ENCODE peak calls at places on chromosomes 4 and X, in five cellular contexts. J is NB4, P is ovary, R is tibial nerve, Y is right lobe of liver. Z is an unnamed sample.

GRCh38 chr4:94237271-94237670 is 29.6 kb downstream of the SMARCAD1 start:
- DNase-seq in J (no peak), P (no peak), R (no peak), Y (no peak), Z (no peak)

GRCh38 chr4:42150653-42151567 is 1.5 kb downstream of the BEND4 start:
- DNase-seq in J (no peak), P (no peak), R (no peak), Y (no peak), Z (no peak)

GRCh38 chr4:142778908-142779307 is 67.2 kb downstream of the INPP4B start:
- DNase-seq in J (no peak), P (no peak), R (no peak), Y (no peak), Z (no peak)

GRCh38 chrX:87518504-87518903 is 902 bp downstream of the KLHL4 start:
- DNase-seq in J (no peak), P (no peak), R (no peak), Y (no peak), Z (no peak)

GRCh38 chrX:40266490-40267333 is 169.0 kb upstream of the BCOR start:
- DNase-seq in J (peak; percentile 82), P (peak; percentile 61), R (peak; percentile 29), Y (peak; percentile 77), Z (peak; percentile 66)

GRCh38 chr4:121308328-121308663 is 72.5 kb downstream of the QRFPR start:
- DNase-seq in J (peak; percentile 58), P (no peak), R (no peak), Y (no peak), Z (no peak)

GRCh38 chr4:106659386-106659785 is 290.8 kb upstream of the GIMD1 start:
- DNase-seq in J (peak; percentile 84), P (no peak), R (no peak), Y (no peak), Z (no peak)

GRCh38 chr4:142396279-142396678 is 449.8 kb downstream of the INPP4B start:
- DNase-seq in J (no peak), P (no peak), R (no peak), Y (no peak), Z (no peak)

GRCh38 chr4:155494037-155494718 is 117.4 kb upstream of the MAP9 start:
- DNase-seq in J (no peak), P (no peak), R (no peak), Y (no peak), Z (no peak)

GRCh38 chrX:119417842-119418241 is 18.7 kb downstream of the SLC25A43 start:
- DNase-seq in J (peak; percentile 40), P (no peak), R (no peak), Y (no peak), Z (no peak)
- TF ChIP-seq CTCF in J (peak; percentile 33), P (no peak), R (no peak), Y (peak; percentile 61), Z (no peak)

GRCh38 chrX:106802063-106802387 is 448 bp upstream of the TBC1D8B start:
- DNase-seq in J (no peak), P (no peak), R (no peak), Y (no peak), Z (no peak)

GRCh38 chrX:106802388-106803275 is at the start of gene TBC1D8B:
- DNase-seq in J (peak; percentile 4), P (peak; percentile 80), R (peak; percentile 71), Y (peak; percentile 86), Z (peak; percentile 82)
- TF ChIP-seq POLR2A in J (no peak), P (peak; percentile 51), R (peak; percentile 3), Y (no peak), Z (peak; percentile 89)

GRCh38 chrX:107537815-107538214 is 88.4 kb downstream of the FRMPD3 start:
- DNase-seq in J (peak; percentile 59), P (no peak), R (peak; percentile 37), Y (peak; percentile 44), Z (peak; percentile 37)

GRCh38 chrX:107547621-107548020 is 80.7 kb upstream of the PRPS1 start:
- DNase-seq in J (no peak), P (no peak), R (no peak), Y (no peak), Z (no peak)

GRCh38 chrX:107541244-107541643 is 87.1 kb upstream of the PRPS1 start:
- DNase-seq in J (no peak), P (no peak), R (no peak), Y (no peak), Z (no peak)

DNA sequence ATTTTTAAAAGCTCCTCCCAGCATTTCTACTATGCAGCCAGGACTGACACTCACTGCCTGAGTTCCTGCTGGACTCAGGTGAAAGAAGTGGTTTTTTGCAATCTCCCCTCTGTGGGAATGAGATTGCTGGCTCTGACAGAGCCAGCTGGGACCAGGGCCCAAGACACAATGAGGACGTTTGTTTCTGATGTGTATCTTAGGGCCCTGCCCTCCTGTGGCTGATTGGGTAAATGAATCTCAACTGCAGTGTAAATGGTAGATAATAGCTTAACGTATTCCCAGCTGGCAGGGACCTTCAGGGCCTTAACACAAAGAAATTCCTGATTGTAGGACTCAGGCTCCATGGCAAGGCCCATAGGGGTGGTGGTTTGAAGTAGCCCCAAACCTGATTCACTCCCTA is 85.8 kb upstream of the PRPS1 start:
- DNase-seq in J (peak; percentile 4), P (no peak), R (no peak), Y (no peak), Z (no peak)
- TF ChIP-seq CTCF in J (peak; percentile 10), P (no peak), R (no peak), Y (no peak), Z (peak; percentile 19)

DNA sequence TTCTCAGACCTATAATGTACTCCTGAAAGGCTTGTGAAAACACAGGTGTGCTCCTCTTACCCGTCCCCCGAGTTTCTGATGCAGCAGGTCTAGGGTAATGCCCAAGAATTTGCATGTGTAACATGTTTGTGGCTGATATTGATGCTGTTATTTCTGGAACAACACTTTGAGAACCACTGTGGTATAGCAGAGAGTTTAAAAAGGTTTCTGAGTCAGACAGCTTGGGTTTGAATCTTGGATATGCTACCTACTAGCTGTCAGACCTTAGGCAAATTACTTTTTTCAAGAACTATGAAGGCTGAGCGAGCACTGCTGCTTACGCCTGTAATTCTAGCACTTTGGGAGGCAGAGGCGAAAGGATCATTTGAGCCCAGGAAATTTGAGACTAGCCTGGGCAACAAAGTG is 4.9 kb downstream of the AFF1 start:
- DNase-seq in J (no peak), P (no peak), R (no peak), Y (no peak), Z (no peak)
- TF ChIP-seq POLR2A in J (no peak), P (no peak), R (no peak), Y (no peak), Z (no peak)

GRCh38 chrX:155086961-155087735 is 15.8 kb downstream of the BRCC3 start:
- DNase-seq in J (no peak), P (no peak), R (no peak), Y (no peak), Z (no peak)

DNA sequence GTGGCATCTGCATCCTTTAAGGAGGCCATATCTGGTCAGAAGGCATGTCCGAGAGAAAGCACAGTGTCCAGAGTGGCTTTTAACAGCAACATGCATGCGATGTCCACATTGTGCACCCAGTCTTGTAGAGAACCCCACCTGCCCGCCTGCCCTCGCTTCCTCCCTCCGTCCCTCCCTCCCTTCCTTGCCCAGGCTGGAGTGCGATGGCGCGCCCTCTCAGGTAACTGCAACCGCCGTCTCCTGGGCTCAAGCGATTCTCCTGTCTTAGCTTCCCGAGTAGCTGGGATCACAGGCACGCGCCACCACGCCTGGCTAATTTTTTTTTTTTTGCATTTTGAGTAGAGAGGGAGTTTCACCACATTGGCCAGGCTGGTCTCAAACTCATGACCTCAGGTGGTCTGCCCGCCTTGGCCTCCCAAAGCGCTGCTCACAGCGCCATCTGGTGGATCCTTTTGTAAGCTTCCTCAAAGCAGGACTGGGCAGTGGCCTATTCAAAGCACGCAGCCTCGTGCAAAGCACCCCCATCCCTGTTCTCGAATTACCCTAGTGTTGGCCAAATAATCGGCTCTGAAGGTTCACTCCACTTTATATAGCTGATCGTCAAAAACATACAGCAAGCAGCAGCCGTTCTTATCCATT is 15.0 kb downstream of the BRCC3 start:
- DNase-seq in J (peak; percentile 54), P (no peak), R (peak; percentile 8), Y (peak; percentile 49), Z (peak; percentile 36)
- TF ChIP-seq CTCF in J (peak; percentile 30), P (peak; percentile 24), R (peak; percentile 23), Y (peak; percentile 57), Z (peak; percentile 42)

GRCh38 chr4:125198916-125199315 is 115.8 kb upstream of the FAT4 start:
- DNase-seq in J (peak; percentile 3), P (no peak), R (no peak), Y (no peak), Z (no peak)
- TF ChIP-seq POLR2A in J (no peak), P (no peak), R (no peak), Y (no peak), Z (no peak)

GRCh38 chr4:72977936-72978485 is 91.5 kb downstream of the COX18 start:
- DNase-seq in J (no peak), P (no peak), R (no peak), Y (no peak), Z (no peak)
- TF ChIP-seq CTCF in J (no peak), P (no peak), R (no peak), Y (no peak), Z (no peak)

DNA sequence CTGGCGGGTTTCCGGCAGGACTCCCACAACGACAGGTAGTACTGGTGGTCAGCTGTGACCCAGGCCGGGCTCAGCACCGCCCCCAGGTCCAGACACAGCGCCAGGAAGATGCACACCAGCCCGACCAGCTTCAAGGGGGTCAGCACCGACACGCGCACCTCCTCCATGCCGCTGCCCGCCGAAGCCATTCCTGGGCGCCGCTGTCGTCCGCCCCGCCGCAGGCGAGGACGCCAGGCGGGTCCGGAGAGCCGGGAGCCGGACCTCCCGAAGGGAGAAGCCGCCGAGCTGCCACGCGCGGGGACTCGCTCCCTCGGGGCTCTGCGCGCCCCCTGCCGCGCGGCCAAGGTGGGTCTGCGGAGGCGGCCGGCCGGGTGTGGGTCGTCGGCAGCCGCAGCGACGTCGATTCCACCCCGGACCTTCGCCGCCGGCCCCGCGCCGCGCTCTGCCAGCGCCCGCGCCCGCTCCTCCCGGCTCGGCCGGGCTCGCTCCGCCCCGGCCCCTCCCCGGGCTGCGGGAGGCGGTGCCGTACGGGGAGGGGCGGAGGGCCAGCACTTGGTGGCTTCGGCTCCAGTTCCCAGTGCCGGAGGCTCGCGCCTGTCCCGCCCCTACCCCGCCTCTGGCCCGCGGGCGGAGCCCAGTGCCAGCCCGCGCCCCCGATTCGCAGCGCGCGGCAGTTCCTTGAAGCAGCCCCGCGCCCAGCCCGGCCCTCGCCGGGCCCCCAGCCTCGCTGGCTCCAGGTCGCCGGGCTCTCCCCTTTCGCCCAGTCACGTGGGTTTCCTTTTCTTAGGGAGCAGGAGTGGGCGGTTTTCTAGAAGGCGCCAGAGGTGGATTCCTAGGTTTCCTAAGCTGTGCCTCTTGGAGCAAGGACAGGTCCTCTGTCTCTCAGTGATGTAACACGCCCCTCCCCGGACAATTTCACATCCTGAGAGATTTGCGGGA is at the start of gene TMEM47:
- DNase-seq in J (no peak), P (peak; percentile 67), R (peak; percentile 17), Y (peak; percentile 80), Z (peak; percentile 75)
- TF ChIP-seq POLR2A in J (no peak), P (peak; percentile 75), R (peak; percentile 50), Y (peak; percentile 94), Z (peak; percentile 39)

GRCh38 chr4:107742196-107742595 is 22.2 kb upstream of the PAPSS1 start:
- DNase-seq in J (no peak), P (no peak), R (no peak), Y (no peak), Z (no peak)

GRCh38 chr4:107742791-107743190 is 22.8 kb upstream of the PAPSS1 start:
- DNase-seq in J (no peak), P (no peak), R (no peak), Y (no peak), Z (no peak)

GRCh38 chr4:107740950-107741701 is 21.1 kb upstream of the PAPSS1 start:
- DNase-seq in J (no peak), P (peak; percentile 71), R (peak; percentile 63), Y (no peak), Z (peak; percentile 52)

GRCh38 chr4:107737470-107737869 is 17.4 kb upstream of the PAPSS1 start:
- DNase-seq in J (no peak), P (no peak), R (no peak), Y (no peak), Z (no peak)

GRCh38 chr4:107740381-107740780 is 20.3 kb upstream of the PAPSS1 start:
- DNase-seq in J (peak; percentile 18), P (no peak), R (no peak), Y (no peak), Z (no peak)
- TF ChIP-seq CTCF in J (no peak), P (no peak), R (peak; percentile 6), Y (peak; percentile 40), Z (no peak)

Z was measured in body of pancreas.